ENCODE peak calls at places on chromosomes 7 and 10, in nine cellular contexts. S is body of pancreas, K is prostate gland, Q is fibroblast of lung, O is transverse colon, Y is uterus, U is left ventricle myocardium inferior, P is sigmoid colon, Z is MM.1S. F is an unnamed sample.

GRCh38 chr10:96478317-96478716 is 35.4 kb downstream of the TLL2 start:
- DNase-seq in Z (no peak), K (no peak), P (no peak), S (no peak), Q (peak; percentile 51), O (no peak), U (no peak), Y (no peak), F (no peak)

GRCh38 chr10:24437302-24437701 is 228.4 kb downstream of the KIAA1217 start:
- DNase-seq in Y (no peak), P (no peak), O (no peak), Z (no peak), S (no peak), K (no peak), U (no peak), Q (no peak), F (no peak)

GRCh38 chr7:44244282-44244681 is 43.5 kb downstream of the YKT6 start:
- DNase-seq in K (no peak), Z (peak; percentile 33), Y (no peak), P (no peak), Q (no peak), O (no peak), S (no peak), U (no peak), F (no peak)

GRCh38 chr7:44289341-44290249 is 35.8 kb downstream of the CAMK2B start:
- DNase-seq in S (peak; percentile 7), Q (no peak), Y (peak; percentile 19), Z (no peak), O (peak; percentile 4), P (peak; percentile 46), U (peak; percentile 30), K (no peak), F (no peak)

GRCh38 chr7:6650086-6650485 is 13.0 kb downstream of the ZNF316 start:
- DNase-seq in K (no peak), S (no peak), Z (no peak), Y (no peak), U (no peak), P (peak; percentile 46), Q (no peak), O (no peak), F (no peak)

GRCh38 chr7:29332875-29333482 is 138.4 kb downstream of the CHN2 start:
- DNase-seq in U (no peak), P (no peak), K (no peak), Z (no peak), Y (no peak), S (no peak), Q (no peak), O (no peak), F (peak; percentile 28)

GRCh38 chr7:1240296-1240820 is 7.7 kb downstream of the UNCX start:
- DNase-seq in Q (no peak), K (no peak), P (no peak), U (no peak), Y (no peak), S (no peak), Z (no peak), O (no peak), F (no peak)

GRCh38 chr10:98446121-98446655 is 547 bp downstream of the HPS1 start:
- DNase-seq in K (no peak), U (no peak), Z (peak; percentile 39), O (peak; percentile 46), P (peak; percentile 78), Y (peak; percentile 47), S (peak; percentile 47), Q (peak; percentile 33), F (peak; percentile 43)

GRCh38 chr10:19788075-19788686 is 28.1 kb upstream of the PLXDC2 start:
- DNase-seq in O (peak; percentile 23), P (no peak), Z (peak; percentile 52), Y (no peak), S (peak; percentile 33), Q (peak; percentile 44), K (peak; percentile 14), U (no peak), F (peak; percentile 33)

GRCh38 chr7:13333351-13333750 is 645.9 kb downstream of the ARL4A start:
- DNase-seq in K (no peak), U (no peak), Q (no peak), P (no peak), Z (no peak), S (no peak), Y (no peak), O (no peak), F (no peak)

GRCh38 chr7:154679689-154680088 is 323.2 kb downstream of the PAXIP1 start:
- DNase-seq in Z (no peak), Y (no peak), U (no peak), K (no peak), S (no peak), Q (no peak), O (no peak), P (no peak), F (no peak)

GRCh38 chr10:126080879-126081331 is 184.5 kb downstream of the FANK1 start:
- DNase-seq in K (no peak), O (no peak), P (no peak), Z (no peak), Q (peak; percentile 99), S (no peak), U (no peak), Y (no peak), F (no peak)

GRCh38 chr10:93148476-93148875 is 74.8 kb downstream of the CYP26A1 start:
- DNase-seq in S (no peak), U (no peak), P (no peak), Q (no peak), O (no peak), Y (no peak), Z (no peak), K (no peak), F (no peak)
- H3K27me3 ChIP-seq in S (no peaks in the 10 kb centered on the region), U (peaks cover 37% of the 10 kb centered on the region), P (no peaks in the 10 kb centered on the region), Q (peaks cover 6% of the 10 kb centered on the region), O (no peaks in the 10 kb centered on the region), Y (no peaks in the 10 kb centered on the region), Z (no peaks in the 10 kb centered on the region), K (no peaks in the 10 kb centered on the region), F (no peaks in the 10 kb centered on the region)

GRCh38 chr7:32416846-32417245 is 73.3 kb downstream of the LSM5 start:
- DNase-seq in Z (no peak), O (no peak), S (no peak), K (no peak), Y (no peak), Q (no peak), U (no peak), P (no peak), F (no peak)

GRCh38 chr7:32410545-32410944 is 79.6 kb downstream of the LSM5 start:
- DNase-seq in K (no peak), S (no peak), U (no peak), Y (no peak), O (no peak), Q (no peak), Z (no peak), P (no peak), F (no peak)

GRCh38 chr7:32415936-32416335 is 74.2 kb downstream of the LSM5 start:
- DNase-seq in U (no peak), S (no peak), O (no peak), P (no peak), Q (no peak), Z (no peak), K (no peak), Y (no peak), F (no peak)

GRCh38 chr7:32415519-32415918 is 74.7 kb downstream of the LSM5 start:
- DNase-seq in Q (no peak), S (no peak), K (no peak), O (no peak), P (no peak), Y (no peak), U (no peak), Z (no peak), F (no peak)
- H3K27me3 ChIP-seq in Q (no peaks in the 10 kb centered on the region), S (no peaks in the 10 kb centered on the region), K (no peaks in the 10 kb centered on the region), O (peaks cover 12% of the 10 kb centered on the region), P (no peaks in the 10 kb centered on the region), Y (no peaks in the 10 kb centered on the region), U (peaks cover 74% of the 10 kb centered on the region), Z (no peaks in the 10 kb centered on the region), F (no peaks in the 10 kb centered on the region)

GRCh38 chr7:161786-162185 is 30.6 kb upstream of the FAM20C start:
- DNase-seq in S (no peak), K (no peak), Y (no peak), P (peak; percentile 57), Z (no peak), Q (no peak), O (no peak), U (no peak), F (no peak)

GRCh38 chr7:163298-163695 is 29.1 kb upstream of the FAM20C start:
- DNase-seq in P (no peak), S (no peak), Q (no peak), O (no peak), U (no peak), Y (no peak), Z (no peak), K (no peak), F (no peak)

GRCh38 chr7:160958-161725 is 31.2 kb upstream of the FAM20C start:
- DNase-seq in P (no peak), O (no peak), Q (no peak), Z (no peak), U (no peak), S (no peak), K (no peak), Y (no peak), F (no peak)

GRCh38 chr7:163971-164881 is 28.1 kb upstream of the FAM20C start:
- DNase-seq in K (no peak), Q (no peak), S (peak; percentile 10), U (no peak), O (no peak), P (no peak), Z (no peak), Y (no peak), F (no peak)

DNA sequence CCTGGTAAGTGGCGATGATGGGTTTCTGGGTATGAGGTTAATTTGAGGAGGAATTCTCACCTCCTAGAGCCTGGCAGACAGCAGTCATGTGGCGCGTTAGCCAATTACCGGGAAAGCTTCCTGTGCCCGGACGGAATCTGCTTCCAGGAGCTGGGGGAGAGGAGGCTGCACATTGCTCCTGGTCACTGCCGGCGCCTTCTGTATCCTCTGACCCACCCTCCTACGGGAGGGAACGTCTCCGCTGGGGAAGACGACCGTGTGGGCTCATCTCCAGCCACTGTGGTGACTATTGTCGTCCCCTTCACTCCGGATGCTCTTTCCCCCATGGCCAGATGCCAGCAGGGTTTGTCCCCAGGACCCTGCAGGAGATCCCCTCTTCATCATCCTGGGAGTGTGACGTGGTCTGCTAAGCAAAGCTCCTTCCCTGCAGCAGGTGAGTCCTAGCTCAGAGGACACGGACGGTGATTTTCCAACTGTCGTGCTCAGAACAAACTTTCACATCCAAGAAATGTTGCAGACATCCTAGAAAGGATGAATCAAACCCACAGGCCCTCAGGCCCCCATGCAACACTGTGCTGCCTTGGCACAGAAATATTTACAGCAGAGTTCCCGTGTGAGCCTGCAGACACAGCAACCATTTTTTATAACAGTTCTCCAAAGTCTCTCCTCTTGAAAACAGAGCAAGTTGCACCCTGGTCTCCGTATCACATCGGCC is 29.6 kb upstream of the FAM20C start:
- DNase-seq in Y (no peak), U (no peak), Z (no peak), P (no peak), Q (no peak), K (no peak), S (no peak), O (no peak), F (no peak)
- H3K27me3 ChIP-seq in Y (no peaks in the 10 kb centered on the region), U (peaks cover 16% of the 10 kb centered on the region), Z (no peaks in the 10 kb centered on the region), P (no peaks in the 10 kb centered on the region), Q (peaks cover 39% of the 10 kb centered on the region), K (no peaks in the 10 kb centered on the region), S (no peaks in the 10 kb centered on the region), O (peaks cover 12% of the 10 kb centered on the region), F (no peaks in the 10 kb centered on the region)

DNA sequence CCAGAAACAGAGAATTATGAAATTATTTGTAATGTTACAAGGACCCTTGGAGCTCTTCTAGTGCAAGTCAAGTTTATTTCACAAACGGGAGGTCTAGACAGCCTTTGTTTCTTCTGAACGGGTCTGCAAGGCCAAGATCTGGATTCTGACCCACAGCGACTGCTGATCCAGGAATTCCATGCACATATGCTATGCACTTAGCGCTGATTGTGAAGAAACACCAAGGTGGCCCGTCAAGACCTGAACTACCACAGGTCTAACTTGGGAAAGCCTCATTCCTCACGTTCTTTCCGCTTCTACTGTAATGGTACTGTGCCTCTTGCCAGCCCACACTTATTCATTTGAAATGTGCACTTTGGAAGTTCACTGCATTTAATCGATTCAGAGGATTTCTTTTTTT is 249.7 kb upstream of the C7orf33 start:
- DNase-seq in Q (no peak), U (no peak), P (no peak), Y (no peak), Z (no peak), S (no peak), K (no peak), O (no peak), F (no peak)
- H3K27me3 ChIP-seq in Q (no peaks in the 10 kb centered on the region), U (peaks cover 92% of the 10 kb centered on the region), P (peaks cover 36% of the 10 kb centered on the region), Y (no peaks in the 10 kb centered on the region), Z (peaks cover 5% of the 10 kb centered on the region), S (peaks cover 2% of the 10 kb centered on the region), K (no peaks in the 10 kb centered on the region), O (peaks cover 47% of the 10 kb centered on the region), F (peaks cover 15% of the 10 kb centered on the region)